ENCODE peak calls at places on chromosomes 5 and 9, in five cellular contexts. F is cardiac septum, J is A549, C is lower lobe of right lung, H is hepatocyte. D is an unnamed sample.

GRCh38 chr9:104836235-104836634 is 72.3 kb downstream of the NIPSNAP3B start:
- DNase-seq in F (no peak), J (no peak), C (no peak), H (no peak), D (no peak)

GRCh38 chr5:78504726-78505431 is 143.7 kb downstream of the LHFPL2 start:
- DNase-seq in F (peak), J (peak), C (peak), H (peak), D (peak)

GRCh38 chr5:111061618-111062017 is 9.9 kb upstream of the TSLP start:
- DNase-seq in F (no peak), J (no peak), C (no peak), H (no peak), D (no peak)

GRCh38 chr5:66143473-66144073 is 527 bp upstream of the SREK1 start:
- DNase-seq in F (no peak), J (no peak), C (no peak), H (no peak), D (no peak)

GRCh38 chr5:144333336-144333920 is 162.8 kb downstream of the KCTD16 start:
- DNase-seq in F (no peak), J (no peak), C (no peak), H (no peak), D (no peak)

GRCh38 chr5:43386960-43387362 is 25.2 kb downstream of the CCL28 start:
- DNase-seq in F (no peak), J (no peak), C (no peak), H (no peak), D (no peak)

GRCh38 chr5:170313344-170313743 is 15.8 kb upstream of the LCP2 start:
- DNase-seq in F (no peak), J (no peak), C (no peak), H (no peak), D (no peak)

GRCh38 chr5:179484761-179485160 is 65.6 kb upstream of the RUFY1 start:
- DNase-seq in F (no peak), J (no peak), C (no peak), H (no peak), D (no peak)

GRCh38 chr9:99682378-99682777 is 139.3 kb upstream of the NR4A3 start:
- DNase-seq in F (no peak), J (no peak), C (no peak), H (no peak), D (no peak)

GRCh38 chr5:76082790-76083554 is at the start of gene SV2C:
- DNase-seq in F (no peak), J (no peak), C (peak), H (peak), D (no peak)

GRCh38 chr9:122261469-122261881 is 3.2 kb downstream of the RBM18 start:
- DNase-seq in F (peak), J (no peak), C (peak), H (peak), D (peak)

GRCh38 chr5:38373733-38374132 is 115.4 kb downstream of the EGFLAM start:
- DNase-seq in F (no peak), J (no peak), C (no peak), H (no peak), D (no peak)